ENCODE peak calls at places on chromosomes 13 and 19, in four cellular contexts. E is CD4-positive, alpha-beta T cell; M is heart right ventricle; K is nephron progenitor cell. G is an unnamed sample.

GRCh38 chr13:62294210-62294609 is 878.6 kb upstream of the PCDH20 start:
- DNase-seq in E (no peak), M (no peak), K (no peak), G (no peak)

GRCh38 chr19:7850429-7850819 is 20.4 kb downstream of the EVI5L start:
- DNase-seq in E (no peak), M (no peak), K (no peak), G (no peak)

GRCh38 chr19:13036366-13036976 is 41.2 kb downstream of the NFIX start:
- DNase-seq in E (no peak), M (no peak), K (no peak), G (peak)

GRCh38 chr19:13234518-13234917 is 84.3 kb downstream of the IER2 start:
- DNase-seq in E (peak), M (peak), K (peak), G (no peak)

GRCh38 chr19:3146677-3147100 is 10.9 kb downstream of the GNA15 start:
- DNase-seq in E (peak), M (peak), K (peak), G (no peak)

GRCh38 chr19:56253737-56254136 is 18.8 kb upstream of the EDDM13 start:
- DNase-seq in E (no peak), M (no peak), K (no peak), G (no peak)

GRCh38 chr19:11375143-11375948 is 880 bp downstream of the SWSAP1 start:
- DNase-seq in E (peak), M (peak), K (peak), G (no peak)

GRCh38 chr19:7294571-7295212 is 478 bp upstream of the INSR start:
- DNase-seq in E (no peak), M (peak), K (peak), G (peak)

GRCh38 chr19:3250675-3251074 is 26.2 kb downstream of the CELF5 start:
- DNase-seq in E (peak), M (no peak), K (peak), G (no peak)

GRCh38 chr19:17281391-17282304 is at the start of gene ANKLE1:
- DNase-seq in E (no peak), M (peak), K (peak), G (peak)

GRCh38 chr19:42086770-42087550 is 11.0 kb downstream of the ZNF574 start:
- DNase-seq in E (no peak), M (no peak), K (no peak), G (no peak)

GRCh38 chr13:34216251-34216650 is 398.3 kb downstream of the RFC3 start:
- DNase-seq in E (no peak), M (no peak), K (no peak), G (no peak)

GRCh38 chr13:46523972-46524737 is 28.8 kb upstream of the LRCH1 start:
- DNase-seq in E (no peak), M (no peak), K (no peak), G (no peak)

GRCh38 chr19:31863122-31863521 is 482.3 kb upstream of the ZNF507 start:
- DNase-seq in E (no peak), M (no peak), K (no peak), G (no peak)

GRCh38 chr13:101773062-101773461 is 320.6 kb downstream of the ITGBL1 start:
- DNase-seq in E (no peak), M (no peak), K (no peak), G (no peak)

GRCh38 chr13:68261105-68261504 is 1031.0 kb upstream of the PCDH9 start:
- DNase-seq in E (no peak), M (no peak), K (no peak), G (no peak)

GRCh38 chr19:3586124-3586626 is 897 bp downstream of the GIPC3 start:
- DNase-seq in E (peak), M (no peak), K (peak), G (peak)

GRCh38 chr19:2127758-2128157 is 23.6 kb downstream of the AP3D1 start:
- DNase-seq in E (no peak), M (peak), K (no peak), G (no peak)

GRCh38 chr13:37303610-37304009 is 198.1 kb upstream of the CSNK1A1L start:
- DNase-seq in E (no peak), M (no peak), K (no peak), G (no peak)